ENCODE peak calls at places on chromosomes 2 and 18, in seven cellular contexts. N is aorta; W is AG04450; G is foreskin fibroblast; J is GM19239; V is midbrain; Z is CD8-positive, alpha-beta T cell. K is an unnamed sample.
A peak's percentile ranks its signal among the peaks of the same experiment; 100 is the strongest.

GRCh38 chr2:9423922-9424272 is 443 bp downstream of the CPSF3 start:
- DNase-seq in W (no peak), Z (no peak), J (no peak), V (peak; percentile 23), G (no peak), N (no peak), K (no peak)

GRCh38 chr2:237951878-237952277 is 14.9 kb upstream of the UBE2F start:
- DNase-seq in G (no peak), Z (no peak), W (no peak), V (no peak), N (no peak), J (no peak), K (no peak)

GRCh38 chr18:35777042-35777441 is 195.4 kb upstream of the RMP24 start:
- DNase-seq in Z (no peak), V (no peak), W (no peak), N (no peak), J (no peak), G (no peak), K (no peak)

GRCh38 chr2:232410238-232410900 is 3.7 kb downstream of the ALPG start:
- DNase-seq in Z (no peak), G (no peak), N (no peak), V (no peak), J (no peak), W (no peak), K (no peak)

GRCh38 chr18:8882632-8883408 is 177.5 kb downstream of the MTCL1 start:
- DNase-seq in N (no peak), V (no peak), W (no peak), J (no peak), Z (no peak), G (no peak), K (no peak)

GRCh38 chr2:206521612-206522011 is 78.3 kb downstream of the ADAM23 start:
- DNase-seq in G (no peak), Z (no peak), N (no peak), W (no peak), V (no peak), J (no peak), K (no peak)

GRCh38 chr2:67479256-67479655 is 82.1 kb downstream of the ETAA1 start:
- DNase-seq in V (no peak), N (no peak), J (no peak), G (no peak), W (no peak), Z (no peak), K (no peak)

GRCh38 chr2:172427256-172427989 is at the start of gene ITGA6:
- DNase-seq in V (peak; percentile 82), N (peak; percentile 89), J (peak; percentile 43), W (no peak), G (peak; percentile 47), Z (peak; percentile 68), K (peak; percentile 85)

GRCh38 chr2:109124982-109125594 is 3.9 kb upstream of the SH3RF3 start:
- DNase-seq in V (no peak), W (no peak), Z (no peak), J (no peak), N (peak; percentile 80), G (no peak), K (no peak)

GRCh38 chr18:41875094-41875780 is 79.8 kb upstream of the PIK3C3 start:
- DNase-seq in G (peak; percentile 41), Z (no peak), J (no peak), N (no peak), V (no peak), W (peak; percentile 1), K (no peak)

GRCh38 chr2:62452701-62453449 is 53.1 kb downstream of the TMEM17 start:
- DNase-seq in Z (no peak), N (no peak), V (no peak), G (no peak), W (no peak), J (no peak), K (no peak)

GRCh38 chr2:106858810-106859209 is 27.2 kb downstream of the ST6GAL2 start:
- DNase-seq in W (no peak), Z (no peak), J (no peak), N (no peak), G (no peak), V (no peak), K (no peak)

GRCh38 chr18:77271720-77272481 is 22.3 kb downstream of the GALR1 start:
- DNase-seq in G (no peak), Z (no peak), W (no peak), J (no peak), N (no peak), V (no peak), K (no peak)

GRCh38 chr2:29910465-29910864 is 10.9 kb downstream of the ALK start:
- DNase-seq in W (no peak), N (no peak), J (no peak), Z (no peak), G (no peak), V (no peak), K (no peak)

GRCh38 chr2:51919395-51919794 is 887.5 kb upstream of the NRXN1 start:
- DNase-seq in N (no peak), J (no peak), Z (no peak), V (no peak), W (no peak), G (peak; percentile 3), K (no peak)

GRCh38 chr2:239261796-239262475 is 138.9 kb downstream of the HDAC4 start:
- DNase-seq in J (no peak), V (no peak), Z (no peak), N (no peak), G (no peak), W (no peak), K (no peak)

GRCh38 chr2:207768168-207768890 is 1.4 kb downstream of the FZD5 start:
- DNase-seq in Z (peak; percentile 7), V (no peak), J (peak; percentile 45), G (peak; percentile 33), W (no peak), N (peak; percentile 82), K (peak; percentile 70)

GRCh38 chr2:149160701-149161217 is 122.3 kb downstream of the LYPD6B start:
- DNase-seq in W (no peak), Z (no peak), G (no peak), N (no peak), J (peak; percentile 6), V (no peak), K (no peak)

GRCh38 chr18:74745658-74746403 is 148.2 kb downstream of the ZNF407 start:
- DNase-seq in N (no peak), J (no peak), W (peak; percentile 27), G (peak; percentile 65), V (no peak), Z (no peak), K (peak; percentile 68)

GRCh38 chr2:8537572-8538155 is 144.2 kb upstream of the ID2 start:
- DNase-seq in G (no peak), N (no peak), W (no peak), Z (no peak), J (no peak), V (no peak), K (peak; percentile 19)

GRCh38 chr2:38266382-38267051 is 110.6 kb downstream of the ATL2 start:
- DNase-seq in G (no peak), V (no peak), J (no peak), W (no peak), Z (no peak), N (no peak), K (no peak)

GRCh38 chr2:25966531-25967265 is 15.6 kb downstream of the KIF3C start:
- DNase-seq in Z (no peak), G (no peak), N (peak; percentile 3), V (no peak), J (no peak), W (no peak), K (no peak)

GRCh38 chr2:55439101-55439397 is 19.4 kb upstream of the CCDC88A start:
- DNase-seq in V (no peak), W (no peak), G (no peak), Z (no peak), N (no peak), J (no peak), K (no peak)

GRCh38 chr2:126761981-126762878 is 106.3 kb downstream of the GYPC start:
- DNase-seq in W (no peak), J (no peak), V (no peak), G (no peak), N (peak; percentile 33), Z (peak; percentile 62), K (no peak)

GRCh38 chr2:169300617-169301530 is 61.5 kb downstream of the LRP2 start:
- DNase-seq in J (no peak), V (peak; percentile 43), N (no peak), G (no peak), Z (no peak), W (no peak), K (no peak)

GRCh38 chr18:73153271-73153670 is 285.5 kb upstream of the NETO1 start:
- DNase-seq in Z (no peak), W (no peak), N (no peak), G (peak; percentile 45), J (no peak), V (no peak), K (no peak)

GRCh38 chr2:55150834-55151233 is 81.3 kb downstream of the CLHC1 start:
- DNase-seq in J (no peak), G (no peak), W (no peak), V (no peak), Z (no peak), N (no peak), K (no peak)

GRCh38 chr2:237316339-237316738 is 97.6 kb downstream of the COL6A3 start:
- DNase-seq in N (no peak), W (no peak), G (no peak), V (no peak), Z (no peak), J (no peak), K (no peak)

GRCh38 chr2:158496986-158497385 is 40.2 kb downstream of the PKP4 start:
- DNase-seq in Z (no peak), N (no peak), J (no peak), G (no peak), W (no peak), V (no peak), K (no peak)

GRCh38 chr2:40434638-40435296 is 17.1 kb downstream of the SLC8A1 start:
- DNase-seq in Z (no peak), W (peak; percentile 76), V (no peak), N (peak; percentile 80), G (peak; percentile 96), J (no peak), K (peak; percentile 86)

GRCh38 chr2:239440511-239440959 is 39.7 kb upstream of the HDAC4 start:
- DNase-seq in V (peak; percentile 87), G (no peak), N (no peak), Z (no peak), W (no peak), J (no peak), K (no peak)

GRCh38 chr2:153165021-153165420 is 313.5 kb downstream of the RPRM start:
- DNase-seq in J (no peak), G (no peak), W (no peak), V (no peak), N (no peak), Z (no peak), K (no peak)

GRCh38 chr2:234879671-234880455 is 72.0 kb upstream of the SH3BP4 start:
- DNase-seq in G (peak; percentile 43), J (no peak), W (peak; percentile 80), N (no peak), Z (no peak), V (no peak), K (no peak)

GRCh38 chr2:186590538-186591441 is 934 bp downstream of the ITGAV start:
- DNase-seq in W (no peak), G (peak; percentile 23), J (no peak), Z (no peak), N (no peak), V (peak; percentile 62), K (no peak)

GRCh38 chr18:56286775-56287174 is 351.6 kb downstream of the TXNL1 start:
- DNase-seq in G (peak; percentile 46), J (no peak), V (no peak), N (no peak), Z (no peak), W (peak; percentile 29), K (no peak)

GRCh38 chr18:731185-731584 is 18.8 kb upstream of the ENOSF1 start:
- DNase-seq in Z (no peak), V (no peak), G (no peak), W (no peak), J (no peak), N (no peak), K (no peak)

GRCh38 chr18:34773961-34774754 is 64.1 kb downstream of the DTNA start:
- DNase-seq in G (peak; percentile 61), J (no peak), V (peak; percentile 46), Z (no peak), N (peak; percentile 77), W (no peak), K (peak; percentile 42)

GRCh38 chr2:160200921-160201320 is 849 bp upstream of the ITGB6 start:
- DNase-seq in Z (no peak), W (no peak), G (no peak), V (no peak), N (no peak), J (no peak), K (no peak)

K was measured in RWPE2.